ENCODE peak calls at places on chromosomes 4 and X, in four cellular contexts. X, K, W and A are unnamed samples.

GRCh38 chrX:143648705-143649104 is 12.8 kb upstream of the SLITRK4 start:
- DNase-seq in X (peak; percentile 30), K (no peak), W (no peak), A (no peak)

GRCh38 chr4:4666693-4667642 is 125.1 kb upstream of the STX18 start:
- DNase-seq in X (peak; percentile 80), K (no peak), W (no peak), A (no peak)

GRCh38 chr4:185534850-185535761 is at the start of gene PDLIM3:
- DNase-seq in X (peak; percentile 74), K (no peak), W (peak; percentile 91), A (peak; percentile 43)

GRCh38 chr4:28702571-28702970 is 1841.9 kb downstream of the STIM2 start:
- DNase-seq in X (no peak), K (no peak), W (no peak), A (no peak)

GRCh38 chr4:34922325-34922724 is 1322.0 kb downstream of the ARAP2 start:
- DNase-seq in X (no peak), K (no peak), W (no peak), A (no peak)

GRCh38 chr4:149706942-149707341 is 108.7 kb downstream of the IQCM start:
- DNase-seq in X (no peak), K (no peak), W (no peak), A (no peak)

GRCh38 chrX:78659955-78660354 is 827 bp upstream of the RTL3 start:
- DNase-seq in X (no peak), K (no peak), W (no peak), A (no peak)

GRCh38 chrX:18390941-18391538 is 34.4 kb upstream of the CDKL5 start:
- DNase-seq in X (peak; percentile 31), K (peak; percentile 59), W (peak; percentile 65), A (peak; percentile 70)

GRCh38 chrX:120269379-120270035 is 18.9 kb downstream of the ZBTB33 start:
- DNase-seq in X (no peak), K (peak; percentile 29), W (no peak), A (no peak)

GRCh38 chrX:1914606-1915365 is 299.9 kb downstream of the ASMT start:
- DNase-seq in X (peak; percentile 47), K (no peak), W (peak; percentile 51), A (no peak)

GRCh38 chrX:50111762-50112161 is 89.0 kb downstream of the AKAP4 start:
- DNase-seq in X (no peak), K (no peak), W (no peak), A (no peak)
- H3K4me1 ChIP-seq in X (peaks cover 10% of the 10 kb centered on the region), K (no peaks in the 10 kb centered on the region), W (no peaks in the 10 kb centered on the region), A (no peaks in the 10 kb centered on the region)

GRCh38 chr4:57064811-57065711 is 45.1 kb downstream of the IGFBP7 start:
- DNase-seq in X (no peak), K (no peak), W (peak; percentile 83), A (peak; percentile 66)
- H3K4me1 ChIP-seq in X (no peaks in the 10 kb centered on the region), K (no peaks in the 10 kb centered on the region), W (peaks cover 99% of the 10 kb centered on the region), A (peaks cover 12% of the 10 kb centered on the region)

GRCh38 chr4:141347738-141348524 is 127.2 kb downstream of the ZNF330 start:
- DNase-seq in X (no peak), K (no peak), W (no peak), A (no peak)

GRCh38 chr4:141346144-141346543 is 125.4 kb downstream of the ZNF330 start:
- DNase-seq in X (no peak), K (no peak), W (no peak), A (no peak)

GRCh38 chr4:141350122-141350904 is 129.6 kb downstream of the ZNF330 start:
- DNase-seq in X (no peak), K (no peak), W (peak; percentile 66), A (no peak)

GRCh38 chr4:141352328-141352727 is 131.6 kb downstream of the ZNF330 start:
- DNase-seq in X (no peak), K (no peak), W (no peak), A (no peak)

GRCh38 chr4:141348589-141348988 is 127.9 kb downstream of the ZNF330 start:
- DNase-seq in X (no peak), K (no peak), W (no peak), A (no peak)
- H3K4me1 ChIP-seq in X (no peaks in the 10 kb centered on the region), K (no peaks in the 10 kb centered on the region), W (peaks cover 47% of the 10 kb centered on the region), A (no peaks in the 10 kb centered on the region)

GRCh38 chr4:169070071-169070894 is 60.2 kb upstream of the CBR4 start:
- DNase-seq in X (peak; percentile 85), K (no peak), W (peak; percentile 78), A (peak; percentile 48)

GRCh38 chr4:169063441-169063840 is 53.4 kb upstream of the CBR4 start:
- DNase-seq in X (no peak), K (no peak), W (no peak), A (no peak)

GRCh38 chr4:169068423-169068822 is 58.4 kb upstream of the CBR4 start:
- DNase-seq in X (peak; percentile 45), K (no peak), W (no peak), A (no peak)

GRCh38 chr4:169064281-169064680 is 54.2 kb upstream of the CBR4 start:
- DNase-seq in X (no peak), K (no peak), W (no peak), A (no peak)

DNA sequence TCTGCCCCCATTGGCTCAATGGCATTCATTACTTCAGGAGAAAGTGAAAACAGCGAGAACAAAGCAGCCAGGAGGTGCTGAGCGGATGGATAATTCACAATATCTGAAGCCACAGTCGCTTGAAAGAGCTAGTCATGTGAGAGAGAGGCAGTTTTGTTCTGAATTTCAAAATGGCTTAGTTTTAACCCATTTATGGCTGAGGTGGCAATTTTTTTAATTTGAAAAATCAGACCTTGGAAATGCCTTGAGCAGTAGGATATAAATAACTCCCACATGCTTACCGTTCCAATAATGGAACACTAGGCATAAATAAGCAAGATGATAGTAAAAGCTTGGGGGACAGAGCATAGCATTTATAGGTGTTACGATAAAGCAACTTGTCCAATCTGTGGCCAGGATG is 56.9 kb upstream of the CBR4 start:
- DNase-seq in X (no peak), K (no peak), W (no peak), A (no peak)
- H3K4me1 ChIP-seq in X (peaks cover 6% of the 10 kb centered on the region), K (no peaks in the 10 kb centered on the region), W (peaks cover 21% of the 10 kb centered on the region), A (no peaks in the 10 kb centered on the region)

DNA sequence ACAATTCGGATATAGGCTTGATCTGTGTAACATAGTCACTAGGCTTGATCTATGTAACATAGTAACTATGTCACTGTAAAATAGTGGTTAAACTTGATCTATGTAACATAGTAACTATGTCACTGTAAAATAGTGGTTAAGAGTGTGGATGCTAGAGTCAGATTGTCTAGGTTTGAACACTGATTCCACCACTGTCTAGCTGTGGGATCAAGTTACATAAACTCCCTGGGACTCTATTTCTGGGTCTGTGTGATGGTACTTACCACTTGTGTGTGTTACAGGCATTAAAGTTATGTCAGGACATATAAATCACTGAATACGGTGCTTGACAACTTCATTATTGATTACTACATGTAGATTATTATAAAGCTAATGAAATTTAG is 9.6 kb upstream of the CCNG2 start:
- DNase-seq in X (no peak), K (no peak), W (no peak), A (no peak)
- H3K4me1 ChIP-seq in X (no peaks in the 10 kb centered on the region), K (peaks cover 19% of the 10 kb centered on the region), W (no peaks in the 10 kb centered on the region), A (no peaks in the 10 kb centered on the region)

DNA sequence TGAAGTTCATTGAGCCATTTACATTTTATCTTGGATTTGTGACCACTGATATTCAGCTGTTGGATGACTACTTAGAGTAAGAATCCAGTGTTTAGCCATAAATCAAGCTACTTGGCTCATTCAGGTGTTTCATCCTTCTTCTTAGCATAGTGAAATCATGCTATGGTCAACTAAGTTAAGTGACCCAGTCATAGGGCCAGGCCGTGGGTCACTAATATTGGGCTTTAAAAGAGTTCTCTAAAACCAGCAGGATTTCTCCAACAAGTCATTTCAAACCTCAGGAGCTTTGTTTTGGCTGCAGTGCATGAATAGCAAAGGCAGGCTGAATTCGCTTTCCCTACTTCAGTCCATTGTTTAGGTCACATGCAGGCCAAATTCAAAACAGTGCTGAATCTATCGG is 181.0 kb downstream of the MAML3 start:
- DNase-seq in X (no peak), K (no peak), W (no peak), A (no peak)
- H3K4me1 ChIP-seq in X (no peaks in the 10 kb centered on the region), K (no peaks in the 10 kb centered on the region), W (peaks cover 80% of the 10 kb centered on the region), A (peaks cover 47% of the 10 kb centered on the region)